ENCODE peak calls at places on chromosomes 11 and 22, in ten cellular contexts. Y, L, M, K, F, I, A, W, V and N are unnamed samples.

GRCh38 chr11:62431171-62431895 is 12.5 kb downstream of the SCGB1A1 start:
- DNase-seq in Y (no peak), L (no peak), M (no peak), K (no peak), F (peak; percentile 69), I (no peak), A (no peak), W (no peak), V (no peak), N (peak; percentile 59)

GRCh38 chr11:121486054-121486453 is 33.3 kb upstream of the SORL1-AS1 start:
- DNase-seq in Y (no peak), L (no peak), M (no peak), K (no peak), F (no peak), I (no peak), A (no peak), W (no peak), V (no peak), N (no peak)

GRCh38 chr22:19238900-19239299 is 52.6 kb downstream of the CLTCL1 start:
- DNase-seq in Y (no peak), L (no peak), M (no peak), K (no peak), F (no peak), I (no peak), A (no peak), W (no peak), V (no peak), N (peak; percentile 1)

GRCh38 chr22:36911887-36912661 is 1.4 kb upstream of the CSF2RB start:
- DNase-seq in Y (no peak), L (no peak), M (no peak), K (no peak), F (no peak), I (no peak), A (no peak), W (no peak), V (no peak), N (no peak)

GRCh38 chr22:45807156-45807915 is 135.7 kb downstream of the ATXN10 start:
- DNase-seq in Y (no peak), L (no peak), M (no peak), K (no peak), F (no peak), I (no peak), A (no peak), W (no peak), V (no peak), N (no peak)

GRCh38 chr22:50146440-50147228 is 23.9 kb upstream of the PANX2 start:
- DNase-seq in Y (peak; percentile 32), L (peak; percentile 77), M (no peak), K (no peak), F (peak; percentile 42), I (no peak), A (no peak), W (no peak), V (peak; percentile 17), N (no peak)

GRCh38 chr22:43946391-43946680 is 8.9 kb upstream of the SAMM50 start:
- DNase-seq in Y (no peak), L (no peak), M (no peak), K (no peak), F (no peak), I (no peak), A (no peak), W (no peak), V (no peak), N (no peak)

GRCh38 chr22:34886391-34886790 is 179.6 kb upstream of the ISX start:
- DNase-seq in Y (no peak), L (no peak), M (no peak), K (no peak), F (no peak), I (no peak), A (no peak), W (no peak), V (no peak), N (no peak)

GRCh38 chr11:95241673-95242072 is 10.7 kb upstream of the SESN3 start:
- DNase-seq in Y (no peak), L (no peak), M (no peak), K (no peak), F (no peak), I (no peak), A (no peak), W (no peak), V (no peak), N (no peak)

GRCh38 chr11:47233051-47233450 is 15.6 kb downstream of the ACP2 start:
- DNase-seq in Y (no peak), L (no peak), M (no peak), K (no peak), F (no peak), I (no peak), A (no peak), W (no peak), V (no peak), N (no peak)

GRCh38 chr22:25569983-25570382 is 5.5 kb downstream of the GRK3 start:
- DNase-seq in Y (no peak), L (no peak), M (no peak), K (no peak), F (no peak), I (no peak), A (no peak), W (no peak), V (no peak), N (no peak)

GRCh38 chr22:35761037-35761436 is 43.4 kb downstream of the APOL5 start:
- DNase-seq in Y (peak; percentile 8), L (no peak), M (no peak), K (no peak), F (no peak), I (no peak), A (no peak), W (no peak), V (no peak), N (no peak)

GRCh38 chr11:21727102-21727501 is 465.8 kb upstream of the ANO5 start:
- DNase-seq in Y (no peak), L (no peak), M (no peak), K (no peak), F (no peak), I (no peak), A (no peak), W (no peak), V (no peak), N (no peak)